ENCODE peak calls at places on chromosomes 4 and X, in nine cellular contexts. C, T, K, E, Y, L, W, Q and I are unnamed samples.
A peak's percentile ranks its signal among the peaks of the same experiment; 100 is the strongest.

GRCh38 chr4:165766976-165767375 is 106.1 kb upstream of the TLL1 start:
- DNase-seq in C (no peak), T (no peak), K (no peak), E (no peak), Y (no peak), L (no peak), W (no peak), Q (no peak), I (no peak)

GRCh38 chr4:76301068-76301774 is 5.3 kb upstream of the STBD1 start:
- DNase-seq in C (no peak), T (peak; percentile 79), K (no peak), E (no peak), Y (no peak), L (peak; percentile 19), W (peak; percentile 79), Q (peak; percentile 85), I (peak; percentile 61)

GRCh38 chr4:154344686-154345085 is 146.9 kb downstream of the DCHS2 start:
- DNase-seq in C (no peak), T (no peak), K (peak; percentile 71), E (no peak), Y (no peak), L (no peak), W (no peak), Q (no peak), I (no peak)

GRCh38 chrX:3345281-3346081 is 971 bp downstream of the MXRA5 start:
- DNase-seq in C (no peak), T (no peak), K (peak; percentile 61), E (no peak), Y (no peak), L (no peak), W (peak; percentile 1), Q (no peak), I (peak; percentile 42)

GRCh38 chrX:340121-340520 is 21.5 kb upstream of the GTPBP6 start:
- DNase-seq in C (no peak), T (no peak), K (no peak), E (no peak), Y (no peak), L (no peak), W (no peak), Q (no peak), I (no peak)

GRCh38 chr4:44150091-44150576 is 298.5 kb downstream of the KCTD8 start:
- DNase-seq in C (no peak), T (no peak), K (no peak), E (no peak), Y (no peak), L (no peak), W (peak; percentile 73), Q (no peak), I (no peak)

GRCh38 chrX:30302957-30303356 is 6.2 kb downstream of the NR0B1 start:
- DNase-seq in C (no peak), T (no peak), K (no peak), E (no peak), Y (no peak), L (no peak), W (no peak), Q (peak; percentile 43), I (no peak)

GRCh38 chr4:158783775-158784174 is 14.9 kb downstream of the FNIP2 start:
- DNase-seq in C (no peak), T (no peak), K (no peak), E (no peak), Y (no peak), L (no peak), W (peak; percentile 73), Q (peak; percentile 52), I (no peak)

GRCh38 chrX:94854251-94854650 is 1180.2 kb downstream of the FAM133A start:
- DNase-seq in C (no peak), T (no peak), K (no peak), E (no peak), Y (no peak), L (no peak), W (no peak), Q (no peak), I (no peak)

GRCh38 chrX:37378399-37378798 is 29.2 kb downstream of the PRRG1 start:
- DNase-seq in C (no peak), T (no peak), K (no peak), E (no peak), Y (no peak), L (no peak), W (peak; percentile 50), Q (no peak), I (peak; percentile 13)

GRCh38 chrX:138485767-138486166 is 225.8 kb downstream of the FGF13 start:
- DNase-seq in C (no peak), T (no peak), K (peak; percentile 58), E (no peak), Y (no peak), L (no peak), W (no peak), Q (no peak), I (no peak)

GRCh38 chr4:146134761-146135160 is 40.8 kb upstream of the LSM6 start:
- DNase-seq in C (no peak), T (no peak), K (no peak), E (no peak), Y (no peak), L (peak; percentile 67), W (peak; percentile 41), Q (no peak), I (no peak)

GRCh38 chrX:39969099-39969825 is 128.5 kb downstream of the BCOR start:
- DNase-seq in C (no peak), T (peak; percentile 53), K (peak; percentile 86), E (no peak), Y (no peak), L (peak; percentile 25), W (no peak), Q (no peak), I (no peak)

GRCh38 chr4:99947608-99948007 is 1.2 kb upstream of the DNAJB14 start:
- DNase-seq in C (no peak), T (no peak), K (no peak), E (no peak), Y (peak; percentile 38), L (no peak), W (no peak), Q (no peak), I (no peak)

GRCh38 chrX:105910563-105911105 is 88.3 kb downstream of the NRK start:
- DNase-seq in C (no peak), T (no peak), K (no peak), E (no peak), Y (no peak), L (no peak), W (no peak), Q (no peak), I (no peak)

GRCh38 chrX:124338733-124339514 is 6.5 kb downstream of the TEX13D start:
- DNase-seq in C (no peak), T (peak; percentile 48), K (no peak), E (no peak), Y (no peak), L (no peak), W (no peak), Q (no peak), I (no peak)

GRCh38 chrX:133969191-133969590 is 16.2 kb downstream of the GPC3 start:
- DNase-seq in C (no peak), T (no peak), K (no peak), E (no peak), Y (no peak), L (no peak), W (no peak), Q (no peak), I (no peak)

GRCh38 chrX:28880136-28880535 is 292.9 kb downstream of the IL1RAPL1 start:
- DNase-seq in C (no peak), T (no peak), K (no peak), E (no peak), Y (no peak), L (no peak), W (peak; percentile 46), Q (no peak), I (no peak)

GRCh38 chr4:119663160-119663788 is 34.7 kb upstream of the PDE5A start:
- DNase-seq in C (no peak), T (no peak), K (no peak), E (no peak), Y (no peak), L (no peak), W (no peak), Q (no peak), I (no peak)

GRCh38 chrX:17549005-17549685 is 174.1 kb downstream of the NHS start:
- DNase-seq in C (no peak), T (peak; percentile 41), K (no peak), E (no peak), Y (no peak), L (no peak), W (no peak), Q (no peak), I (no peak)

GRCh38 chr4:169963998-169964397 is 62.2 kb downstream of the MFAP3L start:
- DNase-seq in C (no peak), T (no peak), K (no peak), E (no peak), Y (no peak), L (no peak), W (peak; percentile 75), Q (no peak), I (no peak)

GRCh38 chrX:78199851-78200250 is 60.4 kb upstream of the TAF9B start:
- DNase-seq in C (no peak), T (no peak), K (no peak), E (no peak), Y (peak; percentile 21), L (no peak), W (peak; percentile 32), Q (no peak), I (no peak)

GRCh38 chrX:1534321-1535168 is 2.4 kb downstream of the P2RY8 start:
- DNase-seq in C (peak; percentile 31), T (peak; percentile 78), K (peak; percentile 82), E (no peak), Y (no peak), L (no peak), W (no peak), Q (no peak), I (no peak)